ENCODE peak calls at places on chromosomes 7 and 10, in seven cellular contexts. One of them, this sample, is unnamed.

GRCh38 chr10:43134126-43134905 is 3.9 kb upstream of the CSGALNACT2 start:
- DNase-seq in RWPE1: no peak
- DNase-seq in A549: no peak
- DNase-seq in astrocyte: no peak
- DNase-seq in cardiac muscle cell: no peak
- DNase-seq in pancreas: no peak
- DNase-seq in SK-N-SH: no peak
- DNase-seq in this sample: no peak

GRCh38 chr7:74149556-74149955 is 24.6 kb upstream of the EIF4H start:
- DNase-seq in RWPE1: no peak
- DNase-seq in A549: no peak
- DNase-seq in astrocyte: no peak
- DNase-seq in cardiac muscle cell: no peak
- DNase-seq in pancreas: no peak
- DNase-seq in SK-N-SH: no peak
- DNase-seq in this sample: no peak

GRCh38 chr7:95922191-95922590 is 149.8 kb downstream of the DYNC1I1 start:
- DNase-seq in RWPE1: no peak
- DNase-seq in A549: no peak
- DNase-seq in astrocyte: no peak
- DNase-seq in cardiac muscle cell: no peak
- DNase-seq in pancreas: no peak
- DNase-seq in SK-N-SH: no peak
- DNase-seq in this sample: no peak

GRCh38 chr7:127629268-127629854 is 11.4 kb upstream of the PAX4 start:
- DNase-seq in RWPE1: peak
- DNase-seq in A549: peak
- DNase-seq in astrocyte: no peak
- DNase-seq in cardiac muscle cell: peak
- DNase-seq in pancreas: peak
- DNase-seq in SK-N-SH: peak
- DNase-seq in this sample: peak

GRCh38 chr7:115864082-115864481 is 166.5 kb downstream of the TFEC start:
- DNase-seq in RWPE1: no peak
- DNase-seq in A549: no peak
- DNase-seq in astrocyte: no peak
- DNase-seq in cardiac muscle cell: no peak
- DNase-seq in pancreas: no peak
- DNase-seq in SK-N-SH: no peak
- DNase-seq in this sample: no peak

GRCh38 chr10:33350041-33350440 is 15.6 kb upstream of the NRP1 start:
- DNase-seq in RWPE1: no peak
- DNase-seq in A549: no peak
- DNase-seq in astrocyte: no peak
- DNase-seq in cardiac muscle cell: no peak
- DNase-seq in pancreas: no peak
- DNase-seq in SK-N-SH: no peak
- DNase-seq in this sample: no peak

GRCh38 chr7:155224116-155224811 is 73.4 kb upstream of the INSIG1 start:
- DNase-seq in RWPE1: no peak
- DNase-seq in A549: no peak
- DNase-seq in astrocyte: no peak
- DNase-seq in cardiac muscle cell: no peak
- DNase-seq in pancreas: no peak
- DNase-seq in SK-N-SH: no peak
- DNase-seq in this sample: no peak

GRCh38 chr7:139600306-139600705 is 76.8 kb downstream of the CLEC2L start:
- DNase-seq in RWPE1: no peak
- DNase-seq in A549: no peak
- DNase-seq in astrocyte: no peak
- DNase-seq in cardiac muscle cell: no peak
- DNase-seq in pancreas: no peak
- DNase-seq in SK-N-SH: no peak
- DNase-seq in this sample: peak

GRCh38 chr7:37336259-37336658 is 112.4 kb downstream of the ELMO1 start:
- DNase-seq in RWPE1: no peak
- DNase-seq in A549: no peak
- DNase-seq in astrocyte: no peak
- DNase-seq in cardiac muscle cell: no peak
- DNase-seq in pancreas: no peak
- DNase-seq in SK-N-SH: no peak
- DNase-seq in this sample: no peak

GRCh38 chr10:76675951-76676587 is 961.5 kb downstream of the KCNMA1 start:
- DNase-seq in RWPE1: peak
- DNase-seq in A549: no peak
- DNase-seq in astrocyte: peak
- DNase-seq in cardiac muscle cell: no peak
- DNase-seq in pancreas: no peak
- DNase-seq in SK-N-SH: no peak
- DNase-seq in this sample: no peak

DNA sequence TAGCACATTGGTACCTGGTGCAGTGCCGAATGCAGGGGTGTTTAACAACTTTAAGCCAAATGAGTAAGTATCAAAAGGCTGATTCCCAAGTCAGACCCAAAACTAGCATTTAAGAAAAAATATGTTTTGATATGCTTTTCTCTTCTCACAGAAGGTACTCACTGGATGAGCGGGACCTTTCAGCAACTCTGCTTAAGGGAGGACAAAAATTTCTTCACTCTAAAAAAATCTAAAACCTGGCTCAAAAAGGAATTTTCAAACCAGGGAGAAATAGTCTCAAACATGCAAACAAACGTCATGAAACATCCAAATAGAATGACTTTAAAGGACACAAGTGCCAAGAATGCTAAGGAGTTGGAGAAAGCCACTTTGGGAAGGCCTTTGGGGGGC is 962.1 kb downstream of the KCNMA1 start:
- DNase-seq in RWPE1: no peak
- DNase-seq in A549: no peak
- DNase-seq in astrocyte: no peak
- DNase-seq in cardiac muscle cell: no peak
- DNase-seq in pancreas: no peak
- DNase-seq in SK-N-SH: no peak
- DNase-seq in this sample: no peak
- H3K27ac ChIP-seq in RWPE1: no peak
- H3K27ac ChIP-seq in A549: no peak
- H3K27ac ChIP-seq in astrocyte: no peak
- H3K27ac ChIP-seq in cardiac muscle cell: no peak
- H3K27ac ChIP-seq in pancreas: no peak
- H3K27ac ChIP-seq in SK-N-SH: no peak
- H3K27ac ChIP-seq in this sample: no peak

GRCh38 chr10:125502276-125502675 is 180.7 kb downstream of the TEX36 start:
- DNase-seq in RWPE1: no peak
- DNase-seq in A549: no peak
- DNase-seq in astrocyte: no peak
- DNase-seq in cardiac muscle cell: no peak
- DNase-seq in pancreas: no peak
- DNase-seq in SK-N-SH: no peak
- DNase-seq in this sample: no peak
- TF ChIP-seq CTCF in RWPE1: no peak
- TF ChIP-seq CTCF in A549: no peak
- TF ChIP-seq CTCF in astrocyte: no peak
- TF ChIP-seq CTCF in cardiac muscle cell: no peak
- TF ChIP-seq CTCF in pancreas: no peak
- TF ChIP-seq CTCF in SK-N-SH: no peak
- TF ChIP-seq CTCF in this sample: no peak

GRCh38 chr7:129166745-129167144 is 21.7 kb upstream of the SMO start:
- DNase-seq in RWPE1: no peak
- DNase-seq in A549: no peak
- DNase-seq in astrocyte: no peak
- DNase-seq in cardiac muscle cell: no peak
- DNase-seq in pancreas: no peak
- DNase-seq in SK-N-SH: no peak
- DNase-seq in this sample: no peak

GRCh38 chr7:129168219-129168991 is 20.0 kb upstream of the SMO start:
- DNase-seq in RWPE1: peak
- DNase-seq in A549: no peak
- DNase-seq in astrocyte: no peak
- DNase-seq in cardiac muscle cell: peak
- DNase-seq in pancreas: no peak
- DNase-seq in SK-N-SH: no peak
- DNase-seq in this sample: no peak

GRCh38 chr7:129169171-129169643 is 19.2 kb upstream of the SMO start:
- DNase-seq in RWPE1: peak
- DNase-seq in A549: no peak
- DNase-seq in astrocyte: peak
- DNase-seq in cardiac muscle cell: peak
- DNase-seq in pancreas: no peak
- DNase-seq in SK-N-SH: no peak
- DNase-seq in this sample: no peak

GRCh38 chr7:129170373-129171021 is 17.9 kb upstream of the SMO start:
- DNase-seq in RWPE1: no peak
- DNase-seq in A549: no peak
- DNase-seq in astrocyte: no peak
- DNase-seq in cardiac muscle cell: no peak
- DNase-seq in pancreas: no peak
- DNase-seq in SK-N-SH: no peak
- DNase-seq in this sample: no peak

DNA sequence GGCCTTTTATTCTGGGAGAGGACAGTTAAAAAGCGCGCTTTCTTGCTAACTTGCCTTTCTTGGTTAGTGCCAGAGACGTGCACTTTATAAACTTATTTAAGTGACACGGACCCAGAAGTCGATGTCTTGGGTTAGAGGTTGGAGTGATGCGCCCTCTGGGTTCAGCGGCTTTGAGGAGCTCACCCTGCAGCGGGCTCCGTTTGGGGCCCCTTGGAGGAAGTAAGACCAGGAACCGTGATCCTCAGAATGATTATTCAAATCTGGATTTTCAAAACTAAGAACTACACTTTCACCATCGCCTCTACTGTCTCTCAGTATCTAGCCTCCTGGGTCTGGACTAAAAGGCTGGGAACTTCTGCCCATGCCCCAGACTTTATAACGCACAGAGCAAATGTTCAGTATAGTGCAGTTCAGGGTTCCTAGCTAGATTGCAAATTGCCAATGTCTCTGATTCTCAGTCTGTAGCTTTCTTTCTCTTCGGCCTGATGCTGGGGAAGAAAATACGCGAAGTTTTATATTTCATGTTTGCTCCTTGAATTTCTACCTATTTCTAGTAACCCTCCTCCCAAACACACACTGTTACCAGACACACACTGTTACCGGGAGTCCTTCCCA is 18.6 kb upstream of the SMO start:
- DNase-seq in RWPE1: no peak
- DNase-seq in A549: no peak
- DNase-seq in astrocyte: no peak
- DNase-seq in cardiac muscle cell: no peak
- DNase-seq in pancreas: no peak
- DNase-seq in SK-N-SH: no peak
- DNase-seq in this sample: no peak
- H3K27ac ChIP-seq in RWPE1: no peak
- H3K27ac ChIP-seq in A549: no peak
- H3K27ac ChIP-seq in astrocyte: no peak
- H3K27ac ChIP-seq in cardiac muscle cell: no peak
- H3K27ac ChIP-seq in pancreas: no peak
- H3K27ac ChIP-seq in SK-N-SH: no peak
- H3K27ac ChIP-seq in this sample: no peak

DNA sequence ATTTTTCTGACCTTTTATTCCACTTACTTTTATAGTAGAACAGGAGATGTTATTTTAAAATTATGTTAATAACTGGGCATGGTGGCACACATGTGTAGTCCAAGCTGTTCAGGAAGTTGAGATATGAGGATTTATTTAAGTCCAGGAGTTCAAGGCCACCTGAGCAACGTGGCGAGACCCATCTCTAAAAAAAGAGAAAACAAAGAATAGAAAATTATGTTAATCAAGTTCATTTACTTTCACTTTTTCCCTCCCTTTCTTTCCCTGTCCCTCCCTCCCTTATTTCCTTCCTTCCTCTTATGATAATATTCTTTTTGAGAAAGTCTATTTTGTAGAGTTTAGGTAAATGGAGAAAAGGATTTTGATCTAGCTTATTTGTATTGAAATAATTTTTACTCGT is 48.9 kb upstream of the HELLS start:
- DNase-seq in RWPE1: no peak
- DNase-seq in A549: no peak
- DNase-seq in astrocyte: no peak
- DNase-seq in cardiac muscle cell: no peak
- DNase-seq in pancreas: no peak
- DNase-seq in SK-N-SH: no peak
- DNase-seq in this sample: no peak
- TF ChIP-seq CTCF in RWPE1: no peak
- TF ChIP-seq CTCF in A549: no peak
- TF ChIP-seq CTCF in astrocyte: no peak
- TF ChIP-seq CTCF in cardiac muscle cell: no peak
- TF ChIP-seq CTCF in pancreas: no peak
- TF ChIP-seq CTCF in SK-N-SH: no peak
- TF ChIP-seq CTCF in this sample: no peak

This sample was measured in right lobe of liver.